ENCODE peak calls at places on chromosomes 12 and 14, in four cellular contexts. U is A549, D is astrocyte, Y is fibroblast of lung. K is an unnamed sample.

GRCh38 chr12:122681814-122682213 is 21.3 kb downstream of the HCAR2 start:
- DNase-seq in U (no peak), D (peak; percentile 10), Y (peak; percentile 51), K (no peak)

GRCh38 chr12:93571854-93572711 is at the start of gene SOCS2:
- DNase-seq in U (no peak), D (peak; percentile 3), Y (peak; percentile 36), K (no peak)

GRCh38 chr14:96053600-96054381 is 14.6 kb downstream of the C14orf132 start:
- DNase-seq in U (peak; percentile 24), D (peak; percentile 100), Y (peak; percentile 97), K (peak; percentile 88)

GRCh38 chr12:89070603-89071002 is 281.7 kb downstream of the DUSP6 start:
- DNase-seq in U (no peak), D (no peak), Y (no peak), K (no peak)

GRCh38 chr12:16437926-16438325 is 90.5 kb downstream of the MGST1 start:
- DNase-seq in U (no peak), D (no peak), Y (no peak), K (no peak)

GRCh38 chr14:99612737-99613330 is 8.8 kb upstream of the CCDC85C start:
- DNase-seq in U (no peak), D (peak; percentile 47), Y (peak; percentile 81), K (no peak)

GRCh38 chr14:64113279-64113678 is 180.9 kb downstream of the ESR2 start:
- DNase-seq in U (no peak), D (no peak), Y (no peak), K (no peak)

GRCh38 chr12:52156757-52157565 is 34.9 kb downstream of the KRT80 start:
- DNase-seq in U (peak; percentile 88), D (no peak), Y (peak; percentile 58), K (peak; percentile 35)

GRCh38 chr12:72493390-72493789 is 221.2 kb downstream of the TRHDE start:
- DNase-seq in U (no peak), D (peak; percentile 35), Y (no peak), K (no peak)

GRCh38 chr12:92199846-92200576 is 54.4 kb upstream of the BTG1 start:
- DNase-seq in U (no peak), D (no peak), Y (peak; percentile 69), K (no peak)

GRCh38 chr12:131007031-131007793 is 53.5 kb downstream of the ADGRD1 start:
- DNase-seq in U (no peak), D (no peak), Y (no peak), K (no peak)

GRCh38 chr14:76953196-76953945 is 75.1 kb downstream of the IRF2BPL start:
- DNase-seq in U (peak; percentile 87), D (peak; percentile 67), Y (peak; percentile 82), K (no peak)

GRCh38 chr14:68787235-68787727 is 5.6 kb downstream of the ZFP36L1 start:
- DNase-seq in U (peak; percentile 53), D (peak; percentile 45), Y (peak; percentile 49), K (no peak)

GRCh38 chr12:106223485-106224391 is 24.1 kb downstream of the CKAP4 start:
- DNase-seq in U (peak; percentile 64), D (no peak), Y (peak; percentile 61), K (no peak)

GRCh38 chr14:90514015-90514398 is 117.2 kb downstream of the CALM1 start:
- DNase-seq in U (no peak), D (no peak), Y (no peak), K (no peak)

GRCh38 chr12:55682087-55682796 is 25.5 kb downstream of the ITGA7 start:
- DNase-seq in U (peak; percentile 42), D (no peak), Y (no peak), K (no peak)

GRCh38 chr12:104956870-104957301 is 1.2 kb downstream of the SLC41A2 start:
- DNase-seq in U (no peak), D (no peak), Y (peak; percentile 71), K (no peak)

GRCh38 chr12:100919116-100919515 is 124.5 kb downstream of the ANO4 start:
- DNase-seq in U (no peak), D (no peak), Y (peak; percentile 49), K (no peak)

GRCh38 chr14:72164420-72165150 is 232.4 kb downstream of the RGS6 start:
- DNase-seq in U (no peak), D (no peak), Y (no peak), K (no peak)

GRCh38 chr12:107436376-107436775 is 249.2 kb upstream of the PWP1 start:
- DNase-seq in U (peak; percentile 45), D (peak; percentile 84), Y (peak; percentile 28), K (no peak)

GRCh38 chr14:59347915-59348314 is 117.3 kb downstream of the GPR135 start:
- DNase-seq in U (no peak), D (no peak), Y (no peak), K (no peak)

GRCh38 chr12:101608301-101609133 is 13.7 kb downstream of the MYBPC1 start:
- DNase-seq in U (no peak), D (no peak), Y (no peak), K (no peak)

GRCh38 chr14:69685217-69685616 is 73.8 kb downstream of the SUSD6 start:
- DNase-seq in U (no peak), D (peak; percentile 51), Y (no peak), K (no peak)

GRCh38 chr14:88503754-88504406 is 50.9 kb downstream of the PTPN21 start:
- DNase-seq in U (no peak), D (no peak), Y (no peak), K (no peak)

GRCh38 chr12:92593734-92594402 is 108.9 kb upstream of the PLEKHG7 start:
- DNase-seq in U (peak; percentile 97), D (peak; percentile 94), Y (peak; percentile 61), K (peak; percentile 8)

GRCh38 chr14:76080009-76080408 is 71.7 kb upstream of the GPATCH2L start:
- DNase-seq in U (no peak), D (no peak), Y (no peak), K (no peak)

GRCh38 chr14:105411017-105411941 is 8.3 kb upstream of the MTA1 start:
- DNase-seq in U (no peak), D (peak; percentile 12), Y (peak; percentile 26), K (no peak)

GRCh38 chr12:4379410-4379809 is at the start of gene FGF23:
- DNase-seq in U (no peak), D (peak; percentile 8), Y (peak; percentile 36), K (no peak)

DNA sequence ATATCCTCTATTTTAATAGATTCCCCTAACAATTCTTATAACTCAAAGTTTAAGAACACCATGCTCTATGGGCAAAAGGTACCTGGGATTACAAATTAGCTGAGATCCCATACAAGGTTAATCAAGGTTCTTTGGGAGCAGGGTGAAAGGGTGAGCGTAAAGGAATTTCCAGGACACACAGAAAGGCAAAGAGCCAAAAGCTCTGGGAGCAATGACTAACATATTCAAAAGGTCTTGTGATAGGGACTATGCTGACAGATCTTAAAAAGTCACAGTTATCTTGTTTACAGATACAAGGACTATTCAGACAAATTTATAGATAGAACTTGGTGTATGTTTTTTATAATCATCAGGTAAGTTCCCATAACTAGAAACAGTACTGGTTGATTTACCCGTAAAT is 19.5 kb upstream of the PPFIBP1 start:
- DNase-seq in U (no peak), D (no peak), Y (no peak), K (no peak)
- H3K4me3 ChIP-seq in U (no peak overlapping the region), D (no peak overlapping the region), Y (no peak overlapping the region), K (no peak overlapping the region)

GRCh38 chr14:56581041-56581727 is 1.6 kb downstream of the TMEM260 start:
- DNase-seq in U (no peak), D (no peak), Y (no peak), K (no peak)
- H3K4me3 ChIP-seq in U (peak overlapping the region; percentile 87), D (peak overlapping the region; percentile 98), Y (peak overlapping the region; percentile 88), K (peak overlapping the region; percentile 92)

GRCh38 chr12:1197264-1198018 is 206.4 kb downstream of the ERC1 start:
- DNase-seq in U (peak; percentile 38), D (peak; percentile 76), Y (no peak), K (no peak)
- H3K4me3 ChIP-seq in U (no peak overlapping the region), D (no peak overlapping the region), Y (no peak overlapping the region), K (no peak overlapping the region)

GRCh38 chr12:49987620-49988303 is 15.0 kb downstream of the AQP6 start:
- DNase-seq in U (no peak), D (no peak), Y (no peak), K (no peak)
- H3K4me3 ChIP-seq in U (no peak overlapping the region), D (no peak overlapping the region), Y (no peak overlapping the region), K (no peak overlapping the region)

DNA sequence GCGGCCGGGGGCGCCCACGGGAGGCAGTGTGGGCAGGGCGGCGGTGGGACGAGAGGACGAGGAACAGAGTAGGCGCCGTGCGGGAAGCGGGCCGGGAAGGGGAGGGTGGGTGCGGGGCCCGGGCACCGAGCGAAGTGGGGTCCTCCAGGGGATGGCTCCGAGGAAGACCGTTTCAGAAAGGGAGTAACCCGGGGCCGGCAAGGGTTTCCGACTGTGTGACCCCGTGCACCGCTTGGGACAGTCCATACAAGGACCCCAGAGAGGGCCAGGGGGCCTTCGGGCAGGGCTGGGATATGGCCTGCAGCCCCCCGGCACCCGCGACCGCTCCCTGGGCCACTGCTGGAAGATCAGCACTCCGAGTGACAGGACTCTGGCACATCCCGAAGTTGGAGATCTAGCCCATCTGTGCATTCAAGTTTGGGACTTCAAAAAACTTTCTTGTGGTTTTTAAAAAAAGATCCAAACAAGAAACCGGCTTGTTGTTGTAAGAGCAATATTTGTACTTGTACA is 448 bp downstream of the TSPAN9 start:
- DNase-seq in U (no peak), D (peak; percentile 28), Y (peak; percentile 85), K (no peak)
- H3K4me3 ChIP-seq in U (peak overlapping the region; percentile 87), D (peak overlapping the region; percentile 67), Y (peak overlapping the region; percentile 52), K (peak overlapping the region; percentile 91)

DNA sequence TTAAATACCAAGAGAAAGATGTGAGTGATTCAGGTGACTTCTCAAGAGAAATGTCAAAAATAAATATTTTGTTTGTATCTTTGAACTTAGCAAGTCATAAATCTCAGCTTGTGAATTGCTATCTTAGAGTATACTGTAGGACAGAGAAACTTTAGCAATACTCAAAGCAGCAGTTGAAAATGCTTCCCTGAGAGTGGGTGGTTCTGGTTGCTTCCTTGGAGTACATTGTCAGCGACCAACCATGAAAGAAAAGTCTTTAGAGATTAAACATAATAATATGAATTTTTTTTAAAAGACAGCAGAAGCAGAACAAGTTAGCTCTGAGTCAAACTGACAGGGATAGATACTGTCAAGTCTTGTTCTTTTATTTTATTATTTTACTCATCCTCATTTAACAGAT is 86.8 kb upstream of the OSBPL8 start:
- DNase-seq in U (no peak), D (no peak), Y (no peak), K (no peak)
- H3K4me3 ChIP-seq in U (no peak overlapping the region), D (no peak overlapping the region), Y (no peak overlapping the region), K (no peak overlapping the region)

K was measured in thoracic aorta.